ENCODE peak calls at places on chromosomes 1 and 21, in seven cellular contexts. Q, P, N, D, W, E and C are unnamed samples.

GRCh38 chr21:43916691-43917514 is 51.9 kb downstream of the AGPAT3 start:
- DNase-seq in P (peak), N (no peak), D (peak), E (no peak), Q (no peak), W (no peak), C (no peak)

GRCh38 chr21:44727757-44728156 is 16.4 kb upstream of the TSPEAR start:
- DNase-seq in N (no peak), P (no peak), W (no peak), Q (no peak), E (no peak), D (peak), C (no peak)

GRCh38 chr1:212945056-212945455 is 5.3 kb upstream of the VASH2 start:
- DNase-seq in N (no peak), E (no peak), P (no peak), Q (no peak), W (no peak), D (no peak), C (no peak)

GRCh38 chr1:223670458-223671159 is 5.1 kb upstream of the CAPN8 start:
- DNase-seq in N (peak), W (peak), E (no peak), D (no peak), Q (peak), P (no peak), C (no peak)

GRCh38 chr1:89671775-89672488 is 39.0 kb downstream of the LRRC8C start:
- DNase-seq in E (no peak), P (no peak), Q (peak), N (no peak), D (no peak), W (no peak), C (no peak)

GRCh38 chr1:226429051-226429461 is 21.2 kb upstream of the PARP1 start:
- DNase-seq in P (no peak), W (no peak), E (no peak), D (no peak), N (peak), Q (peak), C (no peak)

GRCh38 chr1:200896571-200897187 is 2.0 kb downstream of the INAVA start:
- DNase-seq in N (no peak), D (peak), P (no peak), W (peak), E (no peak), Q (peak), C (no peak)

GRCh38 chr1:19385869-19386591 is 73.9 kb downstream of the SLC66A1 start:
- DNase-seq in W (peak), P (no peak), Q (peak), N (no peak), D (no peak), E (no peak), C (no peak)

GRCh38 chr1:227546055-227546454 is 17.3 kb upstream of the ZNF678 start:
- DNase-seq in Q (no peak), D (peak), N (no peak), W (no peak), P (no peak), E (no peak), C (no peak)

GRCh38 chr1:36323636-36324321 is at the start of gene EVA1B:
- DNase-seq in W (peak), E (no peak), Q (peak), P (no peak), D (peak), N (no peak), C (no peak)

GRCh38 chr1:181618559-181618958 is 135.2 kb downstream of the CACNA1E start:
- DNase-seq in D (no peak), E (no peak), P (no peak), N (no peak), W (no peak), Q (no peak), C (no peak)

GRCh38 chr1:33148615-33149014 is 33.2 kb downstream of the TRIM62 start:
- DNase-seq in D (no peak), Q (no peak), E (no peak), N (no peak), W (no peak), P (no peak), C (no peak)

GRCh38 chr1:24641646-24642151 is 1.4 kb upstream of the SRRM1 start:
- DNase-seq in E (no peak), D (peak), Q (peak), W (peak), P (no peak), N (no peak), C (peak)

GRCh38 chr1:87399264-87399663 is 70.6 kb downstream of the LMO4 start:
- DNase-seq in Q (peak), N (peak), E (no peak), P (no peak), W (no peak), D (no peak), C (no peak)

GRCh38 chr1:85496881-85497582 is 32.1 kb upstream of the DDAH1 start:
- DNase-seq in Q (no peak), D (no peak), E (no peak), N (no peak), P (no peak), W (peak), C (no peak)

GRCh38 chr21:38989745-38990423 is 184.2 kb downstream of the ETS2 start:
- DNase-seq in E (no peak), P (no peak), N (peak), W (peak), D (no peak), Q (peak), C (no peak)

GRCh38 chr1:244311784-244312532 is 139.8 kb downstream of the ADSS2 start:
- DNase-seq in P (no peak), W (no peak), D (no peak), E (peak), N (no peak), Q (no peak), C (no peak)

GRCh38 chr1:44243782-44244495 is 30.7 kb downstream of the DMAP1 start:
- DNase-seq in E (no peak), N (no peak), W (no peak), Q (no peak), P (no peak), D (no peak), C (no peak)

GRCh38 chr1:27952147-27952546 is 7.6 kb upstream of the XKR8 start:
- DNase-seq in P (no peak), N (no peak), E (no peak), D (no peak), W (no peak), Q (no peak), C (no peak)

GRCh38 chr1:93015590-93015989 is 54.3 kb upstream of the DIPK1A start:
- DNase-seq in W (peak), N (no peak), D (no peak), E (no peak), Q (peak), P (no peak), C (no peak)

GRCh38 chr1:176051902-176052518 is 155.1 kb downstream of the COP1 start:
- DNase-seq in W (peak), P (no peak), E (no peak), Q (peak), N (no peak), D (no peak), C (no peak)

GRCh38 chr1:32818804-32819541 is 1.5 kb downstream of the S100PBP start:
- DNase-seq in D (no peak), N (peak), W (no peak), Q (no peak), P (no peak), E (no peak), C (no peak)

GRCh38 chr1:25040122-25040685 is 110.1 kb upstream of the RUNX3 start:
- DNase-seq in N (no peak), P (no peak), D (no peak), E (no peak), W (no peak), Q (no peak), C (no peak)

GRCh38 chr1:210536263-210536961 is 207.7 kb downstream of the HHAT start:
- DNase-seq in D (no peak), Q (no peak), N (peak), P (no peak), E (no peak), W (no peak), C (no peak)